ENCODE peak calls at places on chromosome 20, in six cellular contexts. X is right cardiac atrium, U is body of pancreas, A is cardiac muscle cell, S is endodermal cell, O is stomach. R is an unnamed sample.

GRCh38 chr20:6636209-6637159 is 131.0 kb upstream of the BMP2 start:
- DNase-seq in X (no peak), A (peak), O (no peak), U (peak), S (peak), R (no peak)

GRCh38 chr20:45036044-45036755 is 64.7 kb downstream of the KCNS1 start:
- DNase-seq in A (peak), U (no peak), O (no peak), X (peak), S (no peak), R (no peak)

GRCh38 chr20:16821211-16822089 is 73.3 kb downstream of the OTOR start:
- DNase-seq in U (no peak), O (no peak), S (peak), X (peak), A (peak), R (no peak)

GRCh38 chr20:34016736-34017135 is 23.0 kb downstream of the RALY start:
- DNase-seq in S (no peak), U (peak), A (no peak), O (no peak), X (no peak), R (no peak)

GRCh38 chr20:51447097-51447764 is 95.3 kb downstream of the NFATC2 start:
- DNase-seq in A (peak), U (peak), O (no peak), X (peak), S (no peak), R (no peak)

GRCh38 chr20:43507150-43508080 is at the start of gene L3MBTL1:
- DNase-seq in X (peak), U (peak), O (peak), S (peak), A (peak), R (no peak)

GRCh38 chr20:48736231-48736630 is 91.6 kb downstream of the PREX1 start:
- DNase-seq in X (no peak), U (no peak), S (no peak), O (no peak), A (no peak), R (no peak)

GRCh38 chr20:64080013-64080812 is at the start of gene OPRL1:
- DNase-seq in A (peak), S (no peak), O (no peak), U (no peak), X (no peak), R (peak)

GRCh38 chr20:63089051-63089907 is 82.5 kb upstream of the BHLHE23 start:
- DNase-seq in O (no peak), A (no peak), X (no peak), S (peak), U (peak), R (no peak)

GRCh38 chr20:41622584-41622983 is 4.4 kb upstream of the CHD6 start:
- DNase-seq in S (no peak), O (no peak), U (no peak), A (no peak), X (no peak), R (no peak)

GRCh38 chr20:14996883-14997672 is 659.7 kb upstream of the FLRT3 start:
- DNase-seq in O (no peak), X (no peak), A (no peak), S (no peak), U (no peak), R (no peak)

GRCh38 chr20:62751551-62752150 is 43.0 kb downstream of the NTSR1 start:
- DNase-seq in A (no peak), U (peak), X (peak), O (no peak), S (no peak), R (no peak)

GRCh38 chr20:52268184-52268583 is 76.6 kb upstream of the ZFP64 start:
- DNase-seq in O (no peak), X (no peak), S (no peak), A (peak), U (no peak), R (no peak)

GRCh38 chr20:41407617-41408016 is 41.0 kb upstream of the EMILIN3 start:
- DNase-seq in O (no peak), S (no peak), X (no peak), A (peak), U (no peak), R (no peak)

GRCh38 chr20:19327401-19327800 is 115.0 kb downstream of the SLC24A3 start:
- DNase-seq in U (no peak), S (no peak), A (no peak), X (no peak), O (no peak), R (no peak)

GRCh38 chr20:17806739-17807441 is 107.1 kb downstream of the BANF2 start:
- DNase-seq in O (peak), U (peak), A (peak), X (peak), S (peak), R (no peak)

DNA sequence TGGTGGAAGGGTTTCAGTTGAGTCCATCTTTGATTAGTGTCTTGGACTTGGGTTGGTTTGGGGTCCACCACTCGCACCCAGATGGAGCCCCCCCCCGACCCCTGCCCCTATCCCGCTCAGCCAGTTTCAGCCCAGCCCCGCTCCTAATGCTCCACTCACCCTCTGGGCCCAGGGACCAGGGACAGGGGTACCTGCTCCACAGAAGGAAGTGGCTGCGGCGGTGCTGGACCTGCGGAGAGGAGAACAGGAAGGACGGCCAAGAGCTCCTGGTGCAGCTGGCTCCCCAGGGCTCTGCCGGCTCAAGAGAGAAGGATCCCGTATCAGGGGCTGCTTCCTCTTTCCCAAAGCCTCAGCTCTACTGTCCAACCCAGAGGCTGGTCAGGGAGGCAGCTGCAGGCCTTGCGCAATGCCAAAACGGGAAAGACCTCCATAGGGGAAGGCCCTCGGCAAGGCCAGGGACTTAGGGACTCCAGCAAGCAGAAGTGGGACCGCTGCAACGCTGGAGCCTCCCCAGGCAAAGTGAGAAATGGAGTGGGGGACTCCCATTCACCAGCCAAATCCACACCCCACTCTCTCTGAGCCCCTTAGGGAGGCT is at the start of gene SIGLEC1:
- DNase-seq in U (no peak), A (peak), O (peak), S (no peak), X (peak), R (no peak)
- H3K4me3 ChIP-seq in U (no peak), A (no peak), O (peak), S (no peak), X (no peak), R (no peak)

DNA sequence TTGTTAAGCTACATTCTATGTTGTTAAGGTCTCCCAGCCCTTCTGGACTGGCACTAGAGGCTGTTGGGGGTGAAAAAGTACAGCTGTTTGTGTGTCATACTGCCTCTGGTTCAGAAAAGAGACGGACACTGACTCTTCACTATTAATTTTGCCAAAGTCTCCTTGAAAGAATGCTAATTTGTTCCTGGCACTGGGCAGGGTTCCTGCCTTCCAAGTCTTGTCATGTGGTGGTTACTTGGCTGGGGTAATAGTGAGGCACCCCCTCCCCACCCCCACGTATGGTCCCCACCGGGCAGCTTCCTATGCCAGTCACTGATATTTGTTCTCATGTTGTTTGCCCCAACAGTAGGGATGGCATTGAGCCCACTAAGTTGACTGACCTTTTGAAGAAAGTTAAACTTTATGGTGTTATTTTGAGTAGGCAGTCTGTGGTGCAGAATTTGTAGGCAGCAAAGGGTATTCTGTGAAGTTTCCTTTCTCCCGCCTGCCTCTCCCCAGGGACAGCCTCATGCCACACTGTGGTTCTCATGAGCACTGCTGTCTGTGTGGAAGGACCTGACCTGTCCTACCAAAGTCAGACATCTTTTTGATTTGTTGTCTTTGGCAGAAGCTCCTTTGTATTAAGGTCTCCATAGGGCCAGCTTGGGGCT is 8.7 kb downstream of the CDS2 start:
- DNase-seq in U (peak), S (peak), O (no peak), A (no peak), X (no peak), R (no peak)
- H3K4me3 ChIP-seq in U (no peak), S (peak), O (no peak), A (no peak), X (no peak), R (no peak)

DNA sequence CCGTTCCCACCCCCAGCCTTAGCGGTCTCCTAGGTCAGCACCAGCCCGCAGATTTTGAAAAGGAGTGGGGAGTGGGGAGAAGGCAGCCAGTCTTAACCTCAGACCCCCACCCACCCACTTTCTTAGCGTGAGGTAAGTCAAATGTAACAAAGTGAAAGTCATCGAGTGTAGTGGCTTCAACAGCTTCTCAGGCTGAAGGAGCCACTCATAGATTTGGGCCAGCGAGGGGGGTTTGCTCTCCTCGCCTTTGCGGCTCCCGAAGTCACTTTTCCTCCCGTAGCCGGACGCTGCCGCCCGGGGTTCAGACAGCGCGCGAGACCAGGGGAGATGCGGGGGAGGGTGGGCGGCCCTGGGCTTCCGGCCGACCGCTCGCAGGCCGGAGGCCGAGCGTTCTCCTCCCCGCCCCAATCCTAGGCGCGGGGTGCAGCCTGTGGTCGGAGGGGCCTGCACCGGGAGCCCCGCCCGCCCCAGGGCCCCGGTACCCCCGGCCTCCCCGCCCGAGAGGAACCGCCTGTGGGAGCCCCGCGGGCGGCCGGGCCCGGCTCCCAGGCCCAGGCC is 3.4 kb downstream of the NKX2-2 start:
- DNase-seq in U (no peak), S (peak), A (no peak), O (no peak), X (no peak), R (no peak)
- H3K4me3 ChIP-seq in U (no peak), S (no peak), A (peak), O (peak), X (peak), R (peak)

DNA sequence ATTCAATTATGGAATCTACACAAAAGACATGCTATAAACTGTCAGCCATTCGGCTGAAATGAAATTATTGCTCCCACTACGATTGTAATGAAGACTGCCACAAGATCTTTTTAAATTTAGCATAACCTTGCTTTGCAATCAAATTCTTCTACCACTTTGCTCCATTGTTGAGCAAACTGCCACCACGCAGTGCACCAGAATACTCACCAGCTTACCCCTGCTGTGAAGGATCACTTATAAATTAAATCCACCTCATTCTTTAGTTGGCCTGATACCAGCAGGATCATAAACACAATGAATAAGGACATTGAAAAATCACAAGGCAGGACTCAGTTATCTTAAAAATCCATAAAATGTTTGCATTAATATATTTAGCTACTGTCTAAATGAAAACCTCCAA is 151.8 kb upstream of the PRND start:
- DNase-seq in X (no peak), S (no peak), U (no peak), A (no peak), O (no peak), R (no peak)
- H3K4me3 ChIP-seq in X (no peak), S (no peak), U (no peak), A (no peak), O (no peak), R (no peak)

GRCh38 chr20:53829086-53829703 is 235.6 kb upstream of the ZNF217 start:
- DNase-seq in U (peak), A (peak), S (no peak), X (no peak), O (no peak), R (no peak)

GRCh38 chr20:53829706-53830521 is 236.3 kb upstream of the ZNF217 start:
- DNase-seq in S (no peak), A (peak), X (no peak), O (no peak), U (no peak), R (no peak)

GRCh38 chr20:53827996-53828672 is 234.5 kb upstream of the ZNF217 start:
- DNase-seq in S (no peak), A (peak), O (no peak), X (no peak), U (peak), R (no peak)

GRCh38 chr20:53827292-53827995 is 233.8 kb upstream of the ZNF217 start:
- DNase-seq in U (no peak), X (no peak), S (no peak), O (no peak), A (no peak), R (no peak)

GRCh38 chr20:53828673-53829085 is 235.0 kb upstream of the ZNF217 start:
- DNase-seq in A (peak), X (no peak), O (no peak), S (peak), U (no peak), R (no peak)
- H3K4me3 ChIP-seq in A (no peak), X (peak), O (peak), S (peak), U (no peak), R (peak)

DNA sequence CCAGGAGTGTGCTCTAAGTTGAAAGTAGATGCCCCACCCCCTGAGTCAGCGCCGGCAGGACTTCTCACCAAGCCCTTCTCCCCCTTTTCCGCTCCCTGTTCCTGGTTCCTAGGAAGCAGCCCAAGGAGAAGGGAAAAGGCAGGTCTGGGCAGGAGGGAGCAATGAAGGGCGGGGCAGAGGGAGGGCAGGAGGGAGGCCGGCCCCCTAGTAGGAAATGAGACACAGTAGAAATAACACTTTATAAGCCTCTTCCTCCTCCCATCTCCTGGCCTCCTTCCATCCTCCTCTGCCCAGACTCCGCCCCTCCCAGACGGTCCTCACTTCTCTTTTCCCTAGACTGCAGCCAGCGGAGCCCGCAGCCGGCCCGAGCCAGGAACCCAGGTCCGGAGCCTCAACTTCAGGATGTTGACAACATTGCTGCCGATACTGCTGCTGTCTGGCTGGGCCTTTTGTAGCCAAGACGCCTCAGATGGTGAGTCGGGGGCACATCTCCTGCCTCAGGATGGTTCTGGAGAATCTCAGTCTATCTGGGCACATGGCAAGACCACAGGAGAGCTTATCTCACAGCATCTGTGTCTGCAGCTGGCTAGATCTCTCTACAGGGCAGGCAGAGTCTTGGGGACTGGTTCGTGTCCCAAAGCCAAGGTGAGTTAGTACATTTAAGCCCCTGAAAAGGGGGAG is at the start of gene PROCR:
- DNase-seq in O (peak), X (peak), U (peak), S (peak), A (peak), R (no peak)
- H3K4me3 ChIP-seq in O (peak), X (peak), U (no peak), S (peak), A (no peak), R (no peak)

DNA sequence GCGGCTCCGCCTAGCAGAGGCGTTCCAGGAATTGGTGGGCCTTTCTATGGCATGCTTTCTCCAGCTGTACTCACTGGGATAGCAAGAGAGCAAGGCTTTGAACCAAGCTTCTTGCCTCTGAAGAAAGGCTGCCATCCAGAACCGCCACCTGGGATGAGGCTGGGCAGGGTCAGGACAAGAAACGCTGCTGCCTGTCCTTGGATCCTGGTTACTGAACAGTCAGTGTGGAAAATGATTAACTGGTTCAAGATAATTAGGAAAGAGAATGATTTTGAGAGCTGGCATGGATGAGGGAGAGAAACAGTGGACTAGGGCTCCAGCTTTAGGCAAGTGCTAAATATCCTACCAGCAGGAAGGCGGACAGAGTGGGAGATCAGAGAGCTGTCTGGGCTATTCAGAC is 31.8 kb downstream of the INSM1 start:
- DNase-seq in U (no peak), S (no peak), O (no peak), X (no peak), A (no peak), R (no peak)
- H3K4me3 ChIP-seq in U (no peak), S (no peak), O (no peak), X (no peak), A (no peak), R (no peak)

DNA sequence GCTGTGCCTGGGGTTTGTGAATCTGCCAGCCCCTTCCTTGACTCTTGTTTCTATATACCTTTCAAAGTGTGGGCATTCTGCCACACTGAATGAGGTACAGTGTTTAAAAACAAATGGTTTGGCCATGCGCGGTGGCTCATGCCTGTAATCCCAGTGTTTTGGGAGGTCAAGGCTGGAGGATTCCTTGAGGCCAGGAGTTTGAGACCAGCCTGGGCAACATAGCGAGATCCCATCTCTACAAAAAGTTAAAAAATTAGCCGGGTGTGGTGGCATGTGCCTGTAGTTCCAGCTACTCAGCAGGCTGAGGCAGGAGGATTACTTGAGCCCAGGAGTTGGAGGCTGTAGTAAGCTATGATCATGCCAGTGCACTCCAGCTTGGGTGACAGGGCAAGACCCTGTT is 5.8 kb downstream of the FAM83D start:
- DNase-seq in U (no peak), S (no peak), A (no peak), O (no peak), X (no peak), R (no peak)
- H3K4me3 ChIP-seq in U (no peak), S (no peak), A (no peak), O (no peak), X (no peak), R (no peak)

GRCh38 chr20:23105193-23105592 is 19.1 kb upstream of the CD93 start:
- DNase-seq in U (no peak), O (no peak), S (no peak), A (no peak), X (no peak), R (no peak)
- H3K4me3 ChIP-seq in U (no peak), O (no peak), S (no peak), A (no peak), X (no peak), R (no peak)